ENCODE peak calls at places on chromosomes 11 and 22, in seven cellular contexts. One of them, this sample, is unnamed.

GRCh38 chr11:117633186-117633585 is 163.8 kb downstream of the DSCAML1 start:
- DNase-seq in activated CD4-positive, alpha-beta T cell treated with anti-CD3 and anti-CD28 coated beads, Interleukin-2, amount 50 U/mL, for 48 hours: no peak
- DNase-seq in hypothalamus: no peak
- DNase-seq in GM23338: no peak
- DNase-seq in stimulated activated CD8-positive, alpha-beta memory T cell treated with anti-CD3 and anti-CD28 coated beads, Interleukin-7, amount 100 ng/mL, for 48 hours: no peak
- DNase-seq in sigmoid colon: peak; percentile 33
- DNase-seq in ELR: no peak
- DNase-seq in this sample: no peak

GRCh38 chr11:3950996-3951662 is 95.7 kb downstream of the STIM1 start:
- DNase-seq in activated CD4-positive, alpha-beta T cell treated with anti-CD3 and anti-CD28 coated beads, Interleukin-2, amount 50 U/mL, for 48 hours: no peak
- DNase-seq in hypothalamus: no peak
- DNase-seq in GM23338: peak; percentile 83
- DNase-seq in stimulated activated CD8-positive, alpha-beta memory T cell treated with anti-CD3 and anti-CD28 coated beads, Interleukin-7, amount 100 ng/mL, for 48 hours: no peak
- DNase-seq in sigmoid colon: no peak
- DNase-seq in ELR: no peak
- DNase-seq in this sample: no peak

GRCh38 chr11:119696378-119697157 is 32.4 kb downstream of the NECTIN1 start:
- DNase-seq in activated CD4-positive, alpha-beta T cell treated with anti-CD3 and anti-CD28 coated beads, Interleukin-2, amount 50 U/mL, for 48 hours: no peak
- DNase-seq in hypothalamus: no peak
- DNase-seq in GM23338: peak; percentile 47
- DNase-seq in stimulated activated CD8-positive, alpha-beta memory T cell treated with anti-CD3 and anti-CD28 coated beads, Interleukin-7, amount 100 ng/mL, for 48 hours: no peak
- DNase-seq in sigmoid colon: no peak
- DNase-seq in ELR: no peak
- DNase-seq in this sample: no peak

GRCh38 chr22:50627452-50627913 is 469 bp downstream of the ARSA start:
- DNase-seq in activated CD4-positive, alpha-beta T cell treated with anti-CD3 and anti-CD28 coated beads, Interleukin-2, amount 50 U/mL, for 48 hours: peak; percentile 24
- DNase-seq in hypothalamus: no peak
- DNase-seq in GM23338: peak; percentile 63
- DNase-seq in stimulated activated CD8-positive, alpha-beta memory T cell treated with anti-CD3 and anti-CD28 coated beads, Interleukin-7, amount 100 ng/mL, for 48 hours: no peak
- DNase-seq in sigmoid colon: peak; percentile 70
- DNase-seq in ELR: peak; percentile 39
- DNase-seq in this sample: no peak

GRCh38 chr22:49964493-49965290 is 4.1 kb downstream of the PIM3 start:
- DNase-seq in activated CD4-positive, alpha-beta T cell treated with anti-CD3 and anti-CD28 coated beads, Interleukin-2, amount 50 U/mL, for 48 hours: peak; percentile 38
- DNase-seq in hypothalamus: no peak
- DNase-seq in GM23338: no peak
- DNase-seq in stimulated activated CD8-positive, alpha-beta memory T cell treated with anti-CD3 and anti-CD28 coated beads, Interleukin-7, amount 100 ng/mL, for 48 hours: no peak
- DNase-seq in sigmoid colon: peak; percentile 64
- DNase-seq in ELR: no peak
- DNase-seq in this sample: no peak

GRCh38 chr11:76795936-76796441 is 12.8 kb downstream of the TSKU start:
- DNase-seq in activated CD4-positive, alpha-beta T cell treated with anti-CD3 and anti-CD28 coated beads, Interleukin-2, amount 50 U/mL, for 48 hours: no peak
- DNase-seq in hypothalamus: no peak
- DNase-seq in GM23338: no peak
- DNase-seq in stimulated activated CD8-positive, alpha-beta memory T cell treated with anti-CD3 and anti-CD28 coated beads, Interleukin-7, amount 100 ng/mL, for 48 hours: no peak
- DNase-seq in sigmoid colon: peak; percentile 63
- DNase-seq in ELR: no peak
- DNase-seq in this sample: no peak

GRCh38 chr11:69333906-69334305 is 40.0 kb downstream of the MYEOV start:
- DNase-seq in activated CD4-positive, alpha-beta T cell treated with anti-CD3 and anti-CD28 coated beads, Interleukin-2, amount 50 U/mL, for 48 hours: no peak
- DNase-seq in hypothalamus: no peak
- DNase-seq in GM23338: no peak
- DNase-seq in stimulated activated CD8-positive, alpha-beta memory T cell treated with anti-CD3 and anti-CD28 coated beads, Interleukin-7, amount 100 ng/mL, for 48 hours: no peak
- DNase-seq in sigmoid colon: peak; percentile 29
- DNase-seq in ELR: no peak
- DNase-seq in this sample: no peak

GRCh38 chr22:27372969-27373670 is 428.4 kb downstream of the MN1 start:
- DNase-seq in activated CD4-positive, alpha-beta T cell treated with anti-CD3 and anti-CD28 coated beads, Interleukin-2, amount 50 U/mL, for 48 hours: no peak
- DNase-seq in hypothalamus: no peak
- DNase-seq in GM23338: peak; percentile 94
- DNase-seq in stimulated activated CD8-positive, alpha-beta memory T cell treated with anti-CD3 and anti-CD28 coated beads, Interleukin-7, amount 100 ng/mL, for 48 hours: no peak
- DNase-seq in sigmoid colon: no peak
- DNase-seq in ELR: no peak
- DNase-seq in this sample: no peak

GRCh38 chr22:42926034-42926433 is 69.0 kb upstream of the ARFGAP3 start:
- DNase-seq in activated CD4-positive, alpha-beta T cell treated with anti-CD3 and anti-CD28 coated beads, Interleukin-2, amount 50 U/mL, for 48 hours: no peak
- DNase-seq in hypothalamus: no peak
- DNase-seq in GM23338: no peak
- DNase-seq in stimulated activated CD8-positive, alpha-beta memory T cell treated with anti-CD3 and anti-CD28 coated beads, Interleukin-7, amount 100 ng/mL, for 48 hours: no peak
- DNase-seq in sigmoid colon: no peak
- DNase-seq in ELR: no peak
- DNase-seq in this sample: no peak

GRCh38 chr22:35568751-35569725 is 28.4 kb downstream of the RASD2 start:
- DNase-seq in activated CD4-positive, alpha-beta T cell treated with anti-CD3 and anti-CD28 coated beads, Interleukin-2, amount 50 U/mL, for 48 hours: no peak
- DNase-seq in hypothalamus: no peak
- DNase-seq in GM23338: no peak
- DNase-seq in stimulated activated CD8-positive, alpha-beta memory T cell treated with anti-CD3 and anti-CD28 coated beads, Interleukin-7, amount 100 ng/mL, for 48 hours: no peak
- DNase-seq in sigmoid colon: no peak
- DNase-seq in ELR: peak; percentile 62
- DNase-seq in this sample: no peak

GRCh38 chr22:20472629-20473442 is 22.8 kb downstream of the KLHL22 start:
- DNase-seq in activated CD4-positive, alpha-beta T cell treated with anti-CD3 and anti-CD28 coated beads, Interleukin-2, amount 50 U/mL, for 48 hours: no peak
- DNase-seq in hypothalamus: no peak
- DNase-seq in GM23338: no peak
- DNase-seq in stimulated activated CD8-positive, alpha-beta memory T cell treated with anti-CD3 and anti-CD28 coated beads, Interleukin-7, amount 100 ng/mL, for 48 hours: no peak
- DNase-seq in sigmoid colon: peak; percentile 36
- DNase-seq in ELR: no peak
- DNase-seq in this sample: no peak

GRCh38 chr11:88701816-88702215 is 364.0 kb downstream of the GRM5 start:
- DNase-seq in activated CD4-positive, alpha-beta T cell treated with anti-CD3 and anti-CD28 coated beads, Interleukin-2, amount 50 U/mL, for 48 hours: no peak
- DNase-seq in hypothalamus: no peak
- DNase-seq in GM23338: no peak
- DNase-seq in stimulated activated CD8-positive, alpha-beta memory T cell treated with anti-CD3 and anti-CD28 coated beads, Interleukin-7, amount 100 ng/mL, for 48 hours: no peak
- DNase-seq in sigmoid colon: no peak
- DNase-seq in ELR: no peak
- DNase-seq in this sample: no peak

GRCh38 chr11:121721448-121721847 is 268.7 kb upstream of the SORL1-AS1 start:
- DNase-seq in activated CD4-positive, alpha-beta T cell treated with anti-CD3 and anti-CD28 coated beads, Interleukin-2, amount 50 U/mL, for 48 hours: no peak
- DNase-seq in hypothalamus: no peak
- DNase-seq in GM23338: no peak
- DNase-seq in stimulated activated CD8-positive, alpha-beta memory T cell treated with anti-CD3 and anti-CD28 coated beads, Interleukin-7, amount 100 ng/mL, for 48 hours: no peak
- DNase-seq in sigmoid colon: no peak
- DNase-seq in ELR: no peak
- DNase-seq in this sample: no peak

GRCh38 chr22:39624501-39624821 is 53.9 kb downstream of the CACNA1I start:
- DNase-seq in activated CD4-positive, alpha-beta T cell treated with anti-CD3 and anti-CD28 coated beads, Interleukin-2, amount 50 U/mL, for 48 hours: no peak
- DNase-seq in hypothalamus: no peak
- DNase-seq in GM23338: peak; percentile 56
- DNase-seq in stimulated activated CD8-positive, alpha-beta memory T cell treated with anti-CD3 and anti-CD28 coated beads, Interleukin-7, amount 100 ng/mL, for 48 hours: no peak
- DNase-seq in sigmoid colon: no peak
- DNase-seq in ELR: no peak
- DNase-seq in this sample: no peak

GRCh38 chr22:49307870-49308269 is 519.8 kb downstream of the BRD1 start:
- DNase-seq in activated CD4-positive, alpha-beta T cell treated with anti-CD3 and anti-CD28 coated beads, Interleukin-2, amount 50 U/mL, for 48 hours: no peak
- DNase-seq in hypothalamus: no peak
- DNase-seq in GM23338: no peak
- DNase-seq in stimulated activated CD8-positive, alpha-beta memory T cell treated with anti-CD3 and anti-CD28 coated beads, Interleukin-7, amount 100 ng/mL, for 48 hours: no peak
- DNase-seq in sigmoid colon: peak; percentile 40
- DNase-seq in ELR: no peak
- DNase-seq in this sample: no peak

GRCh38 chr11:65609711-65610110 is 4.3 kb downstream of the MAP3K11 start:
- DNase-seq in activated CD4-positive, alpha-beta T cell treated with anti-CD3 and anti-CD28 coated beads, Interleukin-2, amount 50 U/mL, for 48 hours: no peak
- DNase-seq in hypothalamus: no peak
- DNase-seq in GM23338: no peak
- DNase-seq in stimulated activated CD8-positive, alpha-beta memory T cell treated with anti-CD3 and anti-CD28 coated beads, Interleukin-7, amount 100 ng/mL, for 48 hours: no peak
- DNase-seq in sigmoid colon: no peak
- DNase-seq in ELR: no peak
- DNase-seq in this sample: no peak

GRCh38 chr22:35510951-35511350 is 29.7 kb upstream of the RASD2 start:
- DNase-seq in activated CD4-positive, alpha-beta T cell treated with anti-CD3 and anti-CD28 coated beads, Interleukin-2, amount 50 U/mL, for 48 hours: no peak
- DNase-seq in hypothalamus: no peak
- DNase-seq in GM23338: no peak
- DNase-seq in stimulated activated CD8-positive, alpha-beta memory T cell treated with anti-CD3 and anti-CD28 coated beads, Interleukin-7, amount 100 ng/mL, for 48 hours: no peak
- DNase-seq in sigmoid colon: no peak
- DNase-seq in ELR: no peak
- DNase-seq in this sample: no peak

GRCh38 chr11:48036466-48036865 is 56.1 kb downstream of the PTPRJ start:
- DNase-seq in activated CD4-positive, alpha-beta T cell treated with anti-CD3 and anti-CD28 coated beads, Interleukin-2, amount 50 U/mL, for 48 hours: no peak
- DNase-seq in hypothalamus: no peak
- DNase-seq in GM23338: no peak
- DNase-seq in stimulated activated CD8-positive, alpha-beta memory T cell treated with anti-CD3 and anti-CD28 coated beads, Interleukin-7, amount 100 ng/mL, for 48 hours: no peak
- DNase-seq in sigmoid colon: no peak
- DNase-seq in ELR: no peak
- DNase-seq in this sample: no peak

GRCh38 chr11:120551191-120551590 is 39.6 kb downstream of the GRIK4 start:
- DNase-seq in activated CD4-positive, alpha-beta T cell treated with anti-CD3 and anti-CD28 coated beads, Interleukin-2, amount 50 U/mL, for 48 hours: no peak
- DNase-seq in hypothalamus: no peak
- DNase-seq in GM23338: no peak
- DNase-seq in stimulated activated CD8-positive, alpha-beta memory T cell treated with anti-CD3 and anti-CD28 coated beads, Interleukin-7, amount 100 ng/mL, for 48 hours: no peak
- DNase-seq in sigmoid colon: no peak
- DNase-seq in ELR: no peak
- DNase-seq in this sample: no peak